ENCODE peak calls at places on chromosome 12, in seven cellular contexts. One of them, this sample, is unnamed.
A peak's percentile ranks its signal among the peaks of the same experiment; 100 is the strongest.

GRCh38 chr12:76109879-76110278 is 25.4 kb upstream of the NAP1L1 start:
- DNase-seq in BE2C: no peak
- DNase-seq in aorta: no peak
- DNase-seq in skeletal muscle cell: no peak
- DNase-seq in lung: no peak
- DNase-seq in cardiac fibroblast: no peak
- DNase-seq in epithelial cell of esophagus: no peak
- DNase-seq in this sample: no peak

GRCh38 chr12:75837700-75838099 is 193.9 kb downstream of the PHLDA1 start:
- DNase-seq in skeletal muscle cell: no peak
- DNase-seq in cardiac fibroblast: no peak
- DNase-seq in lung: peak; percentile 50
- DNase-seq in BE2C: peak; percentile 58
- DNase-seq in epithelial cell of esophagus: no peak
- DNase-seq in aorta: no peak
- DNase-seq in this sample: peak; percentile 59

GRCh38 chr12:116465892-116466291 is 93.3 kb upstream of the MAP1LC3B2 start:
- DNase-seq in BE2C: no peak
- DNase-seq in skeletal muscle cell: no peak
- DNase-seq in cardiac fibroblast: no peak
- DNase-seq in lung: no peak
- DNase-seq in aorta: no peak
- DNase-seq in epithelial cell of esophagus: no peak
- DNase-seq in this sample: no peak

GRCh38 chr12:124518051-124518932 is 49.1 kb downstream of the NCOR2 start:
- DNase-seq in lung: peak; percentile 98
- DNase-seq in epithelial cell of esophagus: peak; percentile 98
- DNase-seq in aorta: peak; percentile 99
- DNase-seq in skeletal muscle cell: peak; percentile 99
- DNase-seq in BE2C: peak; percentile 92
- DNase-seq in cardiac fibroblast: peak; percentile 100
- DNase-seq in this sample: peak; percentile 100

GRCh38 chr12:49358548-49359141 is 8.6 kb upstream of the SPATS2 start:
- DNase-seq in BE2C: peak; percentile 66
- DNase-seq in cardiac fibroblast: peak; percentile 84
- DNase-seq in epithelial cell of esophagus: peak; percentile 67
- DNase-seq in skeletal muscle cell: peak; percentile 47
- DNase-seq in aorta: no peak
- DNase-seq in lung: no peak
- DNase-seq in this sample: peak; percentile 76

GRCh38 chr12:124754949-124755800 is 108.5 kb downstream of the SCARB1 start:
- DNase-seq in skeletal muscle cell: peak; percentile 86
- DNase-seq in lung: peak; percentile 91
- DNase-seq in cardiac fibroblast: peak; percentile 95
- DNase-seq in BE2C: no peak
- DNase-seq in aorta: peak; percentile 84
- DNase-seq in epithelial cell of esophagus: no peak
- DNase-seq in this sample: peak; percentile 98

GRCh38 chr12:4285070-4285469 is 11.5 kb downstream of the CCND2 start:
- DNase-seq in aorta: no peak
- DNase-seq in lung: no peak
- DNase-seq in skeletal muscle cell: no peak
- DNase-seq in BE2C: no peak
- DNase-seq in cardiac fibroblast: no peak
- DNase-seq in epithelial cell of esophagus: no peak
- DNase-seq in this sample: no peak

GRCh38 chr12:56315256-56315625 is 547 bp downstream of the CNPY2 start:
- DNase-seq in BE2C: no peak
- DNase-seq in cardiac fibroblast: no peak
- DNase-seq in lung: no peak
- DNase-seq in epithelial cell of esophagus: peak; percentile 22
- DNase-seq in skeletal muscle cell: no peak
- DNase-seq in aorta: no peak
- DNase-seq in this sample: no peak

GRCh38 chr12:66014818-66015217 is 115.7 kb downstream of the LLPH start:
- DNase-seq in skeletal muscle cell: peak; percentile 18
- DNase-seq in cardiac fibroblast: peak; percentile 20
- DNase-seq in lung: no peak
- DNase-seq in epithelial cell of esophagus: peak; percentile 54
- DNase-seq in BE2C: no peak
- DNase-seq in aorta: no peak
- DNase-seq in this sample: peak; percentile 92

GRCh38 chr12:124404162-124404561 is 109.3 kb downstream of the RFLNA start:
- DNase-seq in epithelial cell of esophagus: no peak
- DNase-seq in skeletal muscle cell: no peak
- DNase-seq in aorta: no peak
- DNase-seq in cardiac fibroblast: peak; percentile 57
- DNase-seq in BE2C: peak; percentile 47
- DNase-seq in lung: no peak
- DNase-seq in this sample: no peak

GRCh38 chr12:113994051-113994450 is 27.9 kb upstream of the RBM19 start:
- DNase-seq in aorta: no peak
- DNase-seq in epithelial cell of esophagus: no peak
- DNase-seq in lung: no peak
- DNase-seq in BE2C: no peak
- DNase-seq in skeletal muscle cell: no peak
- DNase-seq in cardiac fibroblast: no peak
- DNase-seq in this sample: no peak

GRCh38 chr12:124036117-124037109 is 63.4 kb downstream of the ZNF664 start:
- DNase-seq in BE2C: peak; percentile 46
- DNase-seq in skeletal muscle cell: no peak
- DNase-seq in lung: no peak
- DNase-seq in epithelial cell of esophagus: peak; percentile 42
- DNase-seq in cardiac fibroblast: peak; percentile 60
- DNase-seq in aorta: no peak
- DNase-seq in this sample: peak; percentile 58

GRCh38 chr12:111819191-111820158 is 22.6 kb upstream of the MAPKAPK5 start:
- DNase-seq in lung: no peak
- DNase-seq in epithelial cell of esophagus: peak; percentile 60
- DNase-seq in cardiac fibroblast: no peak
- DNase-seq in aorta: no peak
- DNase-seq in skeletal muscle cell: no peak
- DNase-seq in BE2C: no peak
- DNase-seq in this sample: no peak

GRCh38 chr12:52506858-52507715 is 13.1 kb downstream of the KRT5 start:
- DNase-seq in BE2C: no peak
- DNase-seq in epithelial cell of esophagus: peak; percentile 65
- DNase-seq in cardiac fibroblast: peak; percentile 85
- DNase-seq in aorta: no peak
- DNase-seq in skeletal muscle cell: peak; percentile 48
- DNase-seq in lung: no peak
- DNase-seq in this sample: peak; percentile 74

GRCh38 chr12:106246891-106247730 is 709 bp downstream of the CKAP4 start:
- DNase-seq in lung: peak; percentile 60
- DNase-seq in epithelial cell of esophagus: peak; percentile 64
- DNase-seq in aorta: peak; percentile 91
- DNase-seq in BE2C: peak; percentile 66
- DNase-seq in skeletal muscle cell: no peak
- DNase-seq in cardiac fibroblast: peak; percentile 60
- DNase-seq in this sample: peak; percentile 78

GRCh38 chr12:26748412-26748740 is 84.6 kb downstream of the ITPR2 start:
- DNase-seq in aorta: no peak
- DNase-seq in cardiac fibroblast: no peak
- DNase-seq in lung: no peak
- DNase-seq in skeletal muscle cell: no peak
- DNase-seq in BE2C: no peak
- DNase-seq in epithelial cell of esophagus: no peak
- DNase-seq in this sample: no peak

GRCh38 chr12:26751179-26751578 is 81.8 kb downstream of the ITPR2 start:
- DNase-seq in lung: no peak
- DNase-seq in aorta: no peak
- DNase-seq in BE2C: no peak
- DNase-seq in cardiac fibroblast: no peak
- DNase-seq in epithelial cell of esophagus: no peak
- DNase-seq in skeletal muscle cell: no peak
- DNase-seq in this sample: no peak

GRCh38 chr12:26749781-26750180 is 83.2 kb downstream of the ITPR2 start:
- DNase-seq in lung: no peak
- DNase-seq in aorta: no peak
- DNase-seq in skeletal muscle cell: no peak
- DNase-seq in epithelial cell of esophagus: peak; percentile 74
- DNase-seq in cardiac fibroblast: no peak
- DNase-seq in BE2C: no peak
- DNase-seq in this sample: no peak

GRCh38 chr12:26748741-26749431 is 84.1 kb downstream of the ITPR2 start:
- DNase-seq in epithelial cell of esophagus: peak; percentile 70
- DNase-seq in cardiac fibroblast: peak; percentile 47
- DNase-seq in BE2C: no peak
- DNase-seq in aorta: no peak
- DNase-seq in lung: no peak
- DNase-seq in skeletal muscle cell: peak; percentile 29
- DNase-seq in this sample: peak; percentile 66

GRCh38 chr12:26750531-26751171 is 82.3 kb downstream of the ITPR2 start:
- DNase-seq in cardiac fibroblast: no peak
- DNase-seq in aorta: no peak
- DNase-seq in skeletal muscle cell: no peak
- DNase-seq in lung: no peak
- DNase-seq in BE2C: no peak
- DNase-seq in epithelial cell of esophagus: no peak
- DNase-seq in this sample: no peak
- H3K4me3 ChIP-seq in cardiac fibroblast: no peak overlapping the region
- H3K4me3 ChIP-seq in aorta: no peak overlapping the region
- H3K4me3 ChIP-seq in skeletal muscle cell: no peak overlapping the region
- H3K4me3 ChIP-seq in lung: no peak overlapping the region
- H3K4me3 ChIP-seq in BE2C: no peak overlapping the region
- H3K4me3 ChIP-seq in epithelial cell of esophagus: no peak overlapping the region
- H3K4me3 ChIP-seq in this sample: no peak overlapping the region

GRCh38 chr12:6952121-6952859 is 1.1 kb downstream of the PTPN6 start:
- DNase-seq in lung: no peak
- DNase-seq in epithelial cell of esophagus: no peak
- DNase-seq in cardiac fibroblast: no peak
- DNase-seq in BE2C: no peak
- DNase-seq in aorta: peak; percentile 71
- DNase-seq in skeletal muscle cell: no peak
- DNase-seq in this sample: no peak
- H3K4me3 ChIP-seq in lung: peak overlapping the region; percentile 40
- H3K4me3 ChIP-seq in epithelial cell of esophagus: no peak overlapping the region
- H3K4me3 ChIP-seq in cardiac fibroblast: no peak overlapping the region
- H3K4me3 ChIP-seq in BE2C: no peak overlapping the region
- H3K4me3 ChIP-seq in aorta: no peak overlapping the region
- H3K4me3 ChIP-seq in skeletal muscle cell: no peak overlapping the region
- H3K4me3 ChIP-seq in this sample: no peak overlapping the region

GRCh38 chr12:3078086-3078820 is 1.1 kb downstream of the TSPAN9 start:
- DNase-seq in BE2C: no peak
- DNase-seq in skeletal muscle cell: no peak
- DNase-seq in cardiac fibroblast: no peak
- DNase-seq in epithelial cell of esophagus: no peak
- DNase-seq in lung: no peak
- DNase-seq in aorta: no peak
- DNase-seq in this sample: no peak
- H3K4me3 ChIP-seq in BE2C: peak overlapping the region; percentile 71
- H3K4me3 ChIP-seq in skeletal muscle cell: peak overlapping the region; percentile 73
- H3K4me3 ChIP-seq in cardiac fibroblast: peak overlapping the region; percentile 81
- H3K4me3 ChIP-seq in epithelial cell of esophagus: peak overlapping the region; percentile 53
- H3K4me3 ChIP-seq in lung: peak overlapping the region; percentile 40
- H3K4me3 ChIP-seq in aorta: peak overlapping the region; percentile 74
- H3K4me3 ChIP-seq in this sample: peak overlapping the region; percentile 86

GRCh38 chr12:14774074-14774943 is 29.0 kb downstream of the WBP11 start:
- DNase-seq in cardiac fibroblast: peak; percentile 98
- DNase-seq in skeletal muscle cell: peak; percentile 80
- DNase-seq in epithelial cell of esophagus: peak; percentile 98
- DNase-seq in aorta: peak; percentile 97
- DNase-seq in lung: peak; percentile 96
- DNase-seq in BE2C: peak; percentile 92
- DNase-seq in this sample: peak; percentile 97
- H3K4me3 ChIP-seq in cardiac fibroblast: peak overlapping the region; percentile 93
- H3K4me3 ChIP-seq in skeletal muscle cell: peak overlapping the region; percentile 84
- H3K4me3 ChIP-seq in epithelial cell of esophagus: peak overlapping the region; percentile 90
- H3K4me3 ChIP-seq in aorta: peak overlapping the region; percentile 86
- H3K4me3 ChIP-seq in lung: peak overlapping the region; percentile 55
- H3K4me3 ChIP-seq in BE2C: peak overlapping the region; percentile 93
- H3K4me3 ChIP-seq in this sample: peak overlapping the region; percentile 84

GRCh38 chr12:21562859-21563258 is 36.8 kb downstream of the SPX start:
- DNase-seq in BE2C: no peak
- DNase-seq in epithelial cell of esophagus: no peak
- DNase-seq in cardiac fibroblast: no peak
- DNase-seq in skeletal muscle cell: no peak
- DNase-seq in aorta: no peak
- DNase-seq in lung: no peak
- DNase-seq in this sample: no peak
- H3K4me3 ChIP-seq in BE2C: no peak overlapping the region
- H3K4me3 ChIP-seq in epithelial cell of esophagus: no peak overlapping the region
- H3K4me3 ChIP-seq in cardiac fibroblast: no peak overlapping the region
- H3K4me3 ChIP-seq in skeletal muscle cell: no peak overlapping the region
- H3K4me3 ChIP-seq in aorta: no peak overlapping the region
- H3K4me3 ChIP-seq in lung: no peak overlapping the region
- H3K4me3 ChIP-seq in this sample: no peak overlapping the region

DNA sequence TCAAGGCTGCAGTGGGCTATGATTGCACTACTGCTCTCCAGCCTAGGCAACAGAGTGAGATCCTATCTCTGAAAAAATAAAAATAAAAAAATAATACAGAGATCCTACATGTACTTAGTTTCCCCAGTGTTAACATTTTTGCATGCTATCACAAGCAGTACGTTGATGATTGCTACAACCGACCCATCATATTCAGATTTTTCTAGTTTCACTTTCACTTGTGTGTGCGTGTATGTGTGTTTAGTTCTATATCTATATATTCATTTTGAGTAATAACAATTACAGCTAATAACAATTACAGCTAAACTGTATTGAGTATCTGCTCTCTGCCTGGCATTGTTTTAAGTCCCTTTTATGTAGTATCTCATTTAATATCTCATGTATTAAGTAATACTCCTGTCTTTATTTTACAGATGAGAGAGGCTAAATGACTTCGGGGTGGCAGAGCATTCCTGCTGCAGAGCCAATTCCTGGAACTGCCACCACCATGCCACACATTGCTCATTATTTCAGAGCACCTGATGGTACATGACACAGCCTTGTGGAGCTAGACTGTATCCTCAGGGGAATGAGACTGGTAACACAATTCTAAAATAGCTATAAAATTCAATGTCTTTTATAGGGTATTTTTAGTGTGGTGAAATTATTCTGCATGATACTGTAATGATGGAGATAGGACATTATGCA is 153.1 kb downstream of the BCAT1 start:
- DNase-seq in skeletal muscle cell: no peak
- DNase-seq in BE2C: no peak
- DNase-seq in aorta: no peak
- DNase-seq in cardiac fibroblast: no peak
- DNase-seq in lung: no peak
- DNase-seq in epithelial cell of esophagus: no peak
- DNase-seq in this sample: peak; percentile 46
- H3K4me3 ChIP-seq in skeletal muscle cell: no peak overlapping the region
- H3K4me3 ChIP-seq in BE2C: no peak overlapping the region
- H3K4me3 ChIP-seq in aorta: no peak overlapping the region
- H3K4me3 ChIP-seq in cardiac fibroblast: no peak overlapping the region
- H3K4me3 ChIP-seq in lung: no peak overlapping the region
- H3K4me3 ChIP-seq in epithelial cell of esophagus: no peak overlapping the region
- H3K4me3 ChIP-seq in this sample: peak overlapping the region; percentile 41

GRCh38 chr12:90974286-90974685 is 19.3 kb upstream of the CCER1 start:
- DNase-seq in epithelial cell of esophagus: peak; percentile 27
- DNase-seq in cardiac fibroblast: peak; percentile 63
- DNase-seq in BE2C: no peak
- DNase-seq in skeletal muscle cell: no peak
- DNase-seq in aorta: no peak
- DNase-seq in lung: no peak
- DNase-seq in this sample: no peak
- H3K4me3 ChIP-seq in epithelial cell of esophagus: no peak overlapping the region
- H3K4me3 ChIP-seq in cardiac fibroblast: no peak overlapping the region
- H3K4me3 ChIP-seq in BE2C: no peak overlapping the region
- H3K4me3 ChIP-seq in skeletal muscle cell: no peak overlapping the region
- H3K4me3 ChIP-seq in aorta: no peak overlapping the region
- H3K4me3 ChIP-seq in lung: no peak overlapping the region
- H3K4me3 ChIP-seq in this sample: no peak overlapping the region